ENCODE peak calls at places on chromosomes 2 and 18, in seven cellular contexts. R is stomach; T is CD8-positive, alpha-beta T cell; D is uterus; E is HCT116; K is esophagus squamous epithelium; Y is GM23248. V is an unnamed sample.

GRCh38 chr2:218622606-218623238 is 15.0 kb downstream of the PLCD4 start:
- DNase-seq in R (no peak), T (no peak), D (no peak), E (no peak), K (no peak), Y (peak; percentile 26), V (no peak)

GRCh38 chr2:239261796-239262475 is 138.9 kb downstream of the HDAC4 start:
- DNase-seq in R (peak; percentile 22), T (no peak), D (no peak), E (no peak), K (no peak), Y (no peak), V (no peak)

GRCh38 chr2:216692636-216693413 is 2.5 kb downstream of the IGFBP5 start:
- DNase-seq in R (peak; percentile 81), T (peak; percentile 70), D (peak; percentile 94), E (peak; percentile 38), K (no peak), Y (peak; percentile 75), V (peak; percentile 77)

GRCh38 chr2:120472891-120473309 is 127.0 kb downstream of the INHBB start:
- DNase-seq in R (no peak), T (no peak), D (peak; percentile 1), E (no peak), K (no peak), Y (peak; percentile 52), V (no peak)

GRCh38 chr2:172350844-172351480 is 76.4 kb upstream of the ITGA6 start:
- DNase-seq in R (peak; percentile 94), T (no peak), D (no peak), E (no peak), K (no peak), Y (peak; percentile 25), V (peak; percentile 94)

GRCh38 chr2:189016311-189016830 is 42.2 kb downstream of the COL3A1 start:
- DNase-seq in R (no peak), T (no peak), D (no peak), E (no peak), K (no peak), Y (no peak), V (no peak)

GRCh38 chr2:182921234-182921633 is 54.8 kb upstream of the FRZB start:
- DNase-seq in R (no peak), T (no peak), D (no peak), E (no peak), K (no peak), Y (no peak), V (no peak)

GRCh38 chr2:238236571-238236970 is 3.3 kb downstream of the HES6 start:
- DNase-seq in R (no peak), T (no peak), D (no peak), E (no peak), K (no peak), Y (no peak), V (no peak)

GRCh38 chr2:207819839-207820784 is 50.4 kb upstream of the FZD5 start:
- DNase-seq in R (peak; percentile 67), T (no peak), D (no peak), E (no peak), K (no peak), Y (no peak), V (no peak)

GRCh38 chr2:64017811-64018714 is 1.2 kb downstream of the VPS54 start:
- DNase-seq in R (no peak), T (no peak), D (no peak), E (no peak), K (no peak), Y (peak; percentile 65), V (no peak)

GRCh38 chr2:25347205-25347815 is 5.6 kb upstream of the DNMT3A start:
- DNase-seq in R (no peak), T (no peak), D (no peak), E (peak; percentile 32), K (no peak), Y (peak; percentile 57), V (no peak)

GRCh38 chr2:43798300-43798699 is 24.5 kb downstream of the DYNC2LI1 start:
- DNase-seq in R (no peak), T (no peak), D (no peak), E (no peak), K (no peak), Y (peak; percentile 14), V (no peak)

GRCh38 chr2:130834091-130834922 is 2.4 kb upstream of the ARHGEF4 start:
- DNase-seq in R (no peak), T (no peak), D (no peak), E (no peak), K (no peak), Y (peak; percentile 10), V (no peak)

GRCh38 chr18:26307161-26307773 is 81.0 kb downstream of the TAF4B start:
- DNase-seq in R (no peak), T (no peak), D (no peak), E (peak; percentile 15), K (no peak), Y (peak; percentile 77), V (no peak)

GRCh38 chr2:129233751-129234406 is 745.6 kb upstream of the RAB6C start:
- DNase-seq in R (no peak), T (no peak), D (no peak), E (no peak), K (no peak), Y (peak; percentile 8), V (no peak)

GRCh38 chr2:98564541-98565164 is 43.7 kb downstream of the COA5 start:
- DNase-seq in R (no peak), T (no peak), D (no peak), E (no peak), K (no peak), Y (no peak), V (no peak)

GRCh38 chr18:52200891-52201663 is 138.9 kb upstream of the DCC start:
- DNase-seq in R (no peak), T (no peak), D (no peak), E (no peak), K (no peak), Y (no peak), V (no peak)

GRCh38 chr2:234290671-234291070 is 206.2 kb downstream of the ARL4C start:
- DNase-seq in R (peak; percentile 41), T (peak; percentile 88), D (no peak), E (no peak), K (no peak), Y (no peak), V (peak; percentile 45)

GRCh38 chr2:64327510-64328414 is 126.2 kb upstream of the LGALSL start:
- DNase-seq in R (no peak), T (peak; percentile 76), D (peak; percentile 42), E (no peak), K (no peak), Y (peak; percentile 46), V (no peak)

GRCh38 chr2:178320011-178320410 is 125.7 kb downstream of the OSBPL6 start:
- DNase-seq in R (no peak), T (no peak), D (no peak), E (no peak), K (no peak), Y (no peak), V (no peak)

GRCh38 chr2:10304458-10305253 is 2.0 kb downstream of the HPCAL1 start:
- DNase-seq in R (no peak), T (no peak), D (peak; percentile 34), E (no peak), K (no peak), Y (no peak), V (no peak)
- H3K4me3 ChIP-seq in R (peak overlapping the region; percentile 78), T (peak overlapping the region; percentile 84), D (peak overlapping the region; percentile 52), E (peak overlapping the region; percentile 72), K (peak overlapping the region; percentile 67), Y (peak overlapping the region; percentile 90), V (peak overlapping the region; percentile 85)

DNA sequence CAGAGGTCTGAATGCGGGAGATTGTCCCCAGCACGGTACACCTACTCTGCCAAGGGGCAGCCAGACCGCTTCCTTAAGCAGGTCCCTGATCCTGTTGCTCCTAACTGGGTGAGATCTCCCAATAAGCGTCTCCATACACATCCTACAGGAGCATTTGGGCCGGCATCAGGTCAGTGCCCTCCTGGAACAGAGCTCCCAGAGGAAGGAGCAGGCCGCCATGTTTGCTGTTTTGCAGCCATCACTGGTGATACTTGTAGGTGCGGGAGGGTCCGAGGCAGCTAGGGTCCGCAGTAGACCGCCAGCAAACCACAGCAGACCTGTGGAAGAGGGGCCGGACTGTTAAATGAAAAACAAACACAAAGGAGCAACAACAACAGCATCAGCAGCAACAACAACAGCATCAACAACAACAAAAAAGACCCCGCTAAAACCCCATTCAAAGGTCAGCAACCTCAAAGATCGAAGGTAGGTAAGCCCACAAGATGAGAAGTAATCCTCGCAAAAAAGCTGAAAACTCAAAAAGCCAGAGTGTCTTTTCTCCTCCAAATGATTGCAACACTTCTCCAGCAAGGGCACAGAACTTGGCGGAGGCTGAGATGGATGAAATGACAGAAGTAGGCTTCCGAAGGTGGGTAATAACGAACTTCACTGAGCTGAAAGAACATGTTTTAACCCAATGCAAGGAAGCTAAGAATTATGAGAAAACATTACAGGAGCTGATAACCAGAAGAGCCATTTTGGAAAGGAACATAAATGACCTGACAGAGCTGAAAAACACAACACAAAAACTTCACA is 79.0 kb upstream of the CDH7 start:
- DNase-seq in R (no peak), T (no peak), D (no peak), E (no peak), K (no peak), Y (no peak), V (no peak)
- H3K9me3 ChIP-seq in R (no peaks in the 10 kb centered on the region), T (no peaks in the 10 kb centered on the region), D (no peaks in the 10 kb centered on the region), E (peaks cover 18% of the 10 kb centered on the region), K (no peaks in the 10 kb centered on the region), Y (no peaks in the 10 kb centered on the region), V (no peaks in the 10 kb centered on the region)

DNA sequence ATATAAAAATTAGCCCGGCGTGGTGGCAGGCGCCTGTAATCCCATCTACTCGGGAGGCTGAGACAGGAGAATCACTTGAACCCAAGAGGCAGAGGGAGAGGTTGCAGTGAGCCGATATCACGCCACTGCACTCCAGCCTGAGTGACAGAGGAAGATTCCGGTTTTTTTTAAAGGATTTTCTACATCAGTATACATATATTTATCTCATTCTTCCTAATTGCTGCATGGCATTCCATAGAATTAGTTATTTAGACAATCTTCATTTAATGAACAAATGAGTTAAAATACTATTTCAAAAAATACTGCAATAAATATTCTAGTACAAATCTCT is 2.0 kb downstream of the GTF3C2 start:
- DNase-seq in R (no peak), T (no peak), D (no peak), E (no peak), K (no peak), Y (no peak), V (no peak)
- H3K4me3 ChIP-seq in R (no peak overlapping the region), T (no peak overlapping the region), D (no peak overlapping the region), E (no peak overlapping the region), K (no peak overlapping the region), Y (no peak overlapping the region), V (no peak overlapping the region)

GRCh38 chr2:39158351-39158750 is 37.5 kb upstream of the SOS1 start:
- DNase-seq in R (no peak), T (no peak), D (no peak), E (no peak), K (no peak), Y (peak; percentile 24), V (no peak)
- H3K9me3 ChIP-seq in R (no peaks in the 10 kb centered on the region), T (no peaks in the 10 kb centered on the region), D (no peaks in the 10 kb centered on the region), E (no peaks in the 10 kb centered on the region), K (no peaks in the 10 kb centered on the region), Y (no peaks in the 10 kb centered on the region), V (no peaks in the 10 kb centered on the region)

GRCh38 chr2:127985735-127986134 is 42.1 kb downstream of the SAP130 start:
- DNase-seq in R (no peak), T (no peak), D (no peak), E (no peak), K (no peak), Y (no peak), V (no peak)
- H3K4me3 ChIP-seq in R (no peak overlapping the region), T (no peak overlapping the region), D (no peak overlapping the region), E (no peak overlapping the region), K (no peak overlapping the region), Y (no peak overlapping the region), V (no peak overlapping the region)

DNA sequence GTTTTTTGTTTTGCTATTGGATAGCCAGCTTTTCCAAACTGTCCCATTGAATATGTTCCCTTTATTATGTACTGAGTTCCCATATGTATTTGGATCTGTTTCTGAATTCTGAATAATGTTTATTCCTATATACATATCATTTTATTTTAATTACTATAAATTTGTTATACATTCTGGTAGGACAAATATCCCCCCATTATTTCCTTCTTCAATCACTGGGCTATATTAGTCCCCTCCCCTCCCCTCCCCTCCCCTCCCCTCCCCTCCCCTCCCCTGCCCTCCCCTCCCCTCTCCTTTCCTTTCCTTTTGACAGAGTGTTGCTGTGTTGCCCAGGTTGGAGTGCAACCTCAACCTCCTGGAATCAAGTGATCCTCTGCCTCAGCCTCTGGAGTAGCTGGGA is 26.3 kb downstream of the RAB3GAP1 start:
- DNase-seq in R (no peak), T (no peak), D (no peak), E (no peak), K (no peak), Y (no peak), V (no peak)
- H3K9me3 ChIP-seq in R (no peaks in the 10 kb centered on the region), T (no peaks in the 10 kb centered on the region), D (no peaks in the 10 kb centered on the region), E (peaks cover 7% of the 10 kb centered on the region), K (no peaks in the 10 kb centered on the region), Y (no peaks in the 10 kb centered on the region), V (no peaks in the 10 kb centered on the region)

V was measured in gastrocnemius medialis.